ENCODE peak calls at places on chromosome 1, in nine cellular contexts. One of them, this sample, is unnamed.

GRCh38 chr1:236155399-236155767 is 13.0 kb downstream of the GPR137B start:
- DNase-seq in cardiac fibroblast: no peak
- DNase-seq in AG09309: no peak
- DNase-seq in IMR-90: no peak
- DNase-seq in dorsolateral prefrontal cortex: no peak
- DNase-seq in heart right ventricle: no peak
- DNase-seq in PC-3: no peak
- DNase-seq in prostate gland: no peak
- DNase-seq in mucosa of descending colon: no peak
- DNase-seq in this sample: no peak

GRCh38 chr1:12591267-12591938 is 26.6 kb downstream of the DHRS3 start:
- DNase-seq in PC-3: no peak
- DNase-seq in cardiac fibroblast: no peak
- DNase-seq in IMR-90: no peak
- DNase-seq in heart right ventricle: peak
- DNase-seq in mucosa of descending colon: no peak
- DNase-seq in AG09309: no peak
- DNase-seq in dorsolateral prefrontal cortex: no peak
- DNase-seq in prostate gland: peak
- DNase-seq in this sample: peak

GRCh38 chr1:215682232-215682631 is 115.1 kb downstream of the KCTD3 start:
- DNase-seq in dorsolateral prefrontal cortex: no peak
- DNase-seq in IMR-90: peak
- DNase-seq in PC-3: peak
- DNase-seq in AG09309: no peak
- DNase-seq in mucosa of descending colon: no peak
- DNase-seq in heart right ventricle: no peak
- DNase-seq in cardiac fibroblast: peak
- DNase-seq in prostate gland: no peak
- DNase-seq in this sample: no peak

GRCh38 chr1:236868625-236869467 is 73.8 kb downstream of the MTR start:
- DNase-seq in heart right ventricle: no peak
- DNase-seq in mucosa of descending colon: no peak
- DNase-seq in AG09309: peak
- DNase-seq in PC-3: peak
- DNase-seq in prostate gland: no peak
- DNase-seq in IMR-90: peak
- DNase-seq in dorsolateral prefrontal cortex: no peak
- DNase-seq in cardiac fibroblast: peak
- DNase-seq in this sample: peak

GRCh38 chr1:177741476-177741875 is 228.4 kb downstream of the SEC16B start:
- DNase-seq in dorsolateral prefrontal cortex: no peak
- DNase-seq in cardiac fibroblast: no peak
- DNase-seq in mucosa of descending colon: no peak
- DNase-seq in AG09309: no peak
- DNase-seq in IMR-90: no peak
- DNase-seq in PC-3: no peak
- DNase-seq in heart right ventricle: no peak
- DNase-seq in prostate gland: no peak
- DNase-seq in this sample: no peak

GRCh38 chr1:58762806-58763205 is 21.0 kb downstream of the JUN start:
- DNase-seq in IMR-90: peak
- DNase-seq in prostate gland: no peak
- DNase-seq in PC-3: peak
- DNase-seq in AG09309: no peak
- DNase-seq in mucosa of descending colon: no peak
- DNase-seq in cardiac fibroblast: peak
- DNase-seq in dorsolateral prefrontal cortex: no peak
- DNase-seq in heart right ventricle: no peak
- DNase-seq in this sample: peak

GRCh38 chr1:106498238-106498637 is 558.2 kb upstream of the PRMT6 start:
- DNase-seq in dorsolateral prefrontal cortex: no peak
- DNase-seq in PC-3: peak
- DNase-seq in prostate gland: no peak
- DNase-seq in heart right ventricle: no peak
- DNase-seq in IMR-90: no peak
- DNase-seq in AG09309: no peak
- DNase-seq in mucosa of descending colon: no peak
- DNase-seq in cardiac fibroblast: no peak
- DNase-seq in this sample: no peak

GRCh38 chr1:54834007-54834541 is 33.0 kb upstream of the TTC22 start:
- DNase-seq in PC-3: no peak
- DNase-seq in dorsolateral prefrontal cortex: no peak
- DNase-seq in cardiac fibroblast: no peak
- DNase-seq in heart right ventricle: no peak
- DNase-seq in prostate gland: no peak
- DNase-seq in IMR-90: no peak
- DNase-seq in AG09309: no peak
- DNase-seq in mucosa of descending colon: no peak
- DNase-seq in this sample: no peak

GRCh38 chr1:102902045-102902444 is 206.3 kb downstream of the COL11A1 start:
- DNase-seq in AG09309: no peak
- DNase-seq in cardiac fibroblast: peak
- DNase-seq in mucosa of descending colon: no peak
- DNase-seq in dorsolateral prefrontal cortex: no peak
- DNase-seq in heart right ventricle: no peak
- DNase-seq in IMR-90: peak
- DNase-seq in PC-3: no peak
- DNase-seq in prostate gland: no peak
- DNase-seq in this sample: peak

GRCh38 chr1:41355356-41355755 is 5.9 kb upstream of the FOXO6 start:
- DNase-seq in cardiac fibroblast: no peak
- DNase-seq in AG09309: no peak
- DNase-seq in dorsolateral prefrontal cortex: no peak
- DNase-seq in mucosa of descending colon: no peak
- DNase-seq in heart right ventricle: no peak
- DNase-seq in IMR-90: no peak
- DNase-seq in prostate gland: no peak
- DNase-seq in PC-3: no peak
- DNase-seq in this sample: no peak

GRCh38 chr1:1782399-1783221 is 4.3 kb upstream of the NADK start:
- DNase-seq in prostate gland: peak
- DNase-seq in cardiac fibroblast: peak
- DNase-seq in AG09309: peak
- DNase-seq in IMR-90: peak
- DNase-seq in mucosa of descending colon: peak
- DNase-seq in PC-3: peak
- DNase-seq in dorsolateral prefrontal cortex: no peak
- DNase-seq in heart right ventricle: peak
- DNase-seq in this sample: peak

GRCh38 chr1:205812271-205812877 is 624 bp downstream of the SLC41A1 start:
- DNase-seq in prostate gland: peak
- DNase-seq in AG09309: no peak
- DNase-seq in IMR-90: peak
- DNase-seq in dorsolateral prefrontal cortex: no peak
- DNase-seq in mucosa of descending colon: no peak
- DNase-seq in PC-3: peak
- DNase-seq in heart right ventricle: no peak
- DNase-seq in cardiac fibroblast: peak
- DNase-seq in this sample: no peak

GRCh38 chr1:113123737-113124136 is 50.7 kb downstream of the LRIG2 start:
- DNase-seq in prostate gland: no peak
- DNase-seq in cardiac fibroblast: peak
- DNase-seq in heart right ventricle: no peak
- DNase-seq in IMR-90: peak
- DNase-seq in dorsolateral prefrontal cortex: no peak
- DNase-seq in mucosa of descending colon: no peak
- DNase-seq in AG09309: no peak
- DNase-seq in PC-3: no peak
- DNase-seq in this sample: no peak

GRCh38 chr1:33719771-33720670 is 143.9 kb upstream of the HMGB4 start:
- DNase-seq in heart right ventricle: no peak
- DNase-seq in AG09309: peak
- DNase-seq in PC-3: no peak
- DNase-seq in mucosa of descending colon: no peak
- DNase-seq in cardiac fibroblast: no peak
- DNase-seq in dorsolateral prefrontal cortex: no peak
- DNase-seq in IMR-90: peak
- DNase-seq in prostate gland: peak
- DNase-seq in this sample: peak

GRCh38 chr1:235018161-235018560 is 110.5 kb downstream of the TOMM20 start:
- DNase-seq in PC-3: peak
- DNase-seq in AG09309: peak
- DNase-seq in cardiac fibroblast: peak
- DNase-seq in prostate gland: no peak
- DNase-seq in heart right ventricle: no peak
- DNase-seq in IMR-90: peak
- DNase-seq in dorsolateral prefrontal cortex: no peak
- DNase-seq in mucosa of descending colon: no peak
- DNase-seq in this sample: peak

GRCh38 chr1:116256875-116257823 is 115.9 kb upstream of the ATP1A1 start:
- DNase-seq in PC-3: no peak
- DNase-seq in mucosa of descending colon: peak
- DNase-seq in cardiac fibroblast: no peak
- DNase-seq in AG09309: no peak
- DNase-seq in IMR-90: no peak
- DNase-seq in prostate gland: no peak
- DNase-seq in heart right ventricle: no peak
- DNase-seq in dorsolateral prefrontal cortex: no peak
- DNase-seq in this sample: no peak

DNA sequence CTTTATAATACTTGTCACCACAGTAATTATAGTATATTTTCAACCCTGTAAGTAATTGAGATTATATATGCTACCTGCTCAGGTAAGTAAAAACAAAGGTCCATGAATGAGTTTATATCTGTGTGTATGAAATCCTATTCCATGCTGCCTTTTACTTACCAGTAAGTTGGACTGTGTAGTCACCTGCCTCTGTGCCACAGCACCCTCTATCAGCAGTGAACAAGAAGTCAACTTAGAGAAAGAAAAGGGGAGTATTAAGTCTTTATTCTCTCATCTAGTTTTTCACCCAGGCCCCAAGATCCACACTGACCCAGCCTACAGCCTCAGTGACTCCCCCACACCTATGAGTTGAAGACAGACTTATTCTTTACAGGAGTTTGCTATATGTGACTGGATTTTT is 36.9 kb upstream of the IFI16 start:
- DNase-seq in IMR-90: peak
- DNase-seq in AG09309: no peak
- DNase-seq in heart right ventricle: no peak
- DNase-seq in prostate gland: no peak
- DNase-seq in cardiac fibroblast: peak
- DNase-seq in PC-3: peak
- DNase-seq in mucosa of descending colon: no peak
- DNase-seq in dorsolateral prefrontal cortex: no peak
- DNase-seq in this sample: no peak
- TF ChIP-seq CTCF in IMR-90: no peak
- TF ChIP-seq CTCF in AG09309: no peak
- TF ChIP-seq CTCF in heart right ventricle: no peak
- TF ChIP-seq CTCF in prostate gland: no peak
- TF ChIP-seq CTCF in cardiac fibroblast: no peak
- TF ChIP-seq CTCF in PC-3: peak
- TF ChIP-seq CTCF in mucosa of descending colon: no peak
- TF ChIP-seq CTCF in dorsolateral prefrontal cortex: no peak
- TF ChIP-seq CTCF in this sample: no peak

DNA sequence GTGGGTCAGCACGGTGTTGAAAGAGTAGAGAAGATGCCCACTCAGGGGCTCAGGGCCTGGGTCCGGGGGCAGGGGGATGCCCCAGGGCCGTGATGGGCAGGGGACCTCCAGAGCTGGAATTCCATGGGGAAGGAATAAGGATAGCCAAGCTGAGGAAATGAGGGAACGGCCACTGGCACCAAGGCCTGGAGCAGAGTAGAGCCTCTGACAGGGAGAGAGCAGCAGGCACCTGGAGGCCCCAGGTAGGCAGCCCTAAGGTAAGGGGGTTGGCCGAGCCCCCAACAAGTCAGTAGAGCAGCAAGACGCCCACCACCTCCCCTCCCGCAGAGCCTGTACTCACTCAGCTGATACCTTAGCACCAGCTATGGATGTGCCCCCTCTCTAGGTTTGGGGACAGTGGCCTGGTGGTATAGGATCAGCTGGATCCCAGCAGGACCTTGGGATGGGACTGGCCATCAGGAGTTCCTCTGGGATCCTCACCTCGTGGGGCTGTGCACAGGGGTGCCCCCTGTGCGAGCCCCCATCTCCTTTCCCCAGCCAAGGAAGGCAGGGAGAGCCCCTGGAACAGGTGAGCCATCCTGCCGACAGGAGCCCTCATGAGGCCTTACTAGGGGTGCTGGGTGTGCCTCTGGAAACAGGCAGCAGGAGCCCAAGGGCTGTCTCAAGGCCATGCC is 21.0 kb upstream of the ARF1 start:
- DNase-seq in IMR-90: no peak
- DNase-seq in dorsolateral prefrontal cortex: no peak
- DNase-seq in AG09309: no peak
- DNase-seq in PC-3: no peak
- DNase-seq in heart right ventricle: no peak
- DNase-seq in mucosa of descending colon: peak
- DNase-seq in prostate gland: no peak
- DNase-seq in cardiac fibroblast: no peak
- DNase-seq in this sample: no peak
- H3K4me3 ChIP-seq in IMR-90: no peak
- H3K4me3 ChIP-seq in dorsolateral prefrontal cortex: no peak
- H3K4me3 ChIP-seq in AG09309: no peak
- H3K4me3 ChIP-seq in PC-3: no peak
- H3K4me3 ChIP-seq in heart right ventricle: no peak
- H3K4me3 ChIP-seq in mucosa of descending colon: no peak
- H3K4me3 ChIP-seq in prostate gland: no peak
- H3K4me3 ChIP-seq in cardiac fibroblast: no peak
- H3K4me3 ChIP-seq in this sample: no peak

GRCh38 chr1:31936278-31936965 is 1.7 kb downstream of the PTP4A2 start:
- DNase-seq in dorsolateral prefrontal cortex: no peak
- DNase-seq in IMR-90: peak
- DNase-seq in prostate gland: no peak
- DNase-seq in heart right ventricle: no peak
- DNase-seq in AG09309: no peak
- DNase-seq in PC-3: peak
- DNase-seq in mucosa of descending colon: no peak
- DNase-seq in cardiac fibroblast: peak
- DNase-seq in this sample: peak
- TF ChIP-seq CTCF in dorsolateral prefrontal cortex: no peak
- TF ChIP-seq CTCF in IMR-90: no peak
- TF ChIP-seq CTCF in prostate gland: no peak
- TF ChIP-seq CTCF in heart right ventricle: no peak
- TF ChIP-seq CTCF in AG09309: no peak
- TF ChIP-seq CTCF in PC-3: no peak
- TF ChIP-seq CTCF in mucosa of descending colon: no peak
- TF ChIP-seq CTCF in cardiac fibroblast: no peak
- TF ChIP-seq CTCF in this sample: no peak

DNA sequence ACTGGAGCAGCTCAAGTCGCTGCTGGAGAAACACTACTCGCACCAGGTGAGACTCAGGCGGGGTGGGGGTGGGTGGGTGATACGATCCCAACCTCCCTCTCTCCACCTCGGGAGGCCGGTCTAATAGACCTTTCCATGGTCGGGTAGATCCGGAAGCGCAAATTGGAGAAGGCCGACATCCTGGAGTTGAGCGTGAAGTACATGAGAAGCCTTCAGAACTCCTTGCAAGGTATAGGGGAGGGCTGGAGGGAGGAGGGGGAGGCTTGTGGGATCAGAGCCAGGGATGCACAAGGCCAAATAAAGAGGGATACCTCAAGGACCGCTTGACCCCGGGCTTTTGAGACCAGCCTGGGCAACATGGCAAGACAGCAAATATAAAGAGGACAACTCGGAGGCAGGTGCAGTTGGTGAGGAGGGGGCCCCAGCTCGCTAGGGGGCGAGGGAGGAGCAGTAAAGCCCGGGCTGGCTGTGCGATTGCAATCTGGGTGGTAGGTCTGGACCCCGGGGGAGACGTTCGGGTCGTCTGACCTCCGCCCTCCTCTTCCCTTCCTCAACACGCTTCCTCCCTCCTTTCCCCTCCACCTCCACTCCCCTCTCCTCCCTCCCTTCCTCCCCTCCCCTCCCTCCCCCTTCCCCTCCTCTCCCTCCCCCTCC is 549 bp downstream of the HES3 start:
- DNase-seq in PC-3: no peak
- DNase-seq in heart right ventricle: no peak
- DNase-seq in dorsolateral prefrontal cortex: no peak
- DNase-seq in IMR-90: no peak
- DNase-seq in prostate gland: no peak
- DNase-seq in cardiac fibroblast: no peak
- DNase-seq in AG09309: no peak
- DNase-seq in mucosa of descending colon: no peak
- DNase-seq in this sample: no peak
- H3K4me3 ChIP-seq in PC-3: no peak
- H3K4me3 ChIP-seq in heart right ventricle: no peak
- H3K4me3 ChIP-seq in dorsolateral prefrontal cortex: no peak
- H3K4me3 ChIP-seq in IMR-90: no peak
- H3K4me3 ChIP-seq in prostate gland: no peak
- H3K4me3 ChIP-seq in cardiac fibroblast: no peak
- H3K4me3 ChIP-seq in AG09309: no peak
- H3K4me3 ChIP-seq in mucosa of descending colon: no peak
- H3K4me3 ChIP-seq in this sample: no peak

This sample was measured in AG10803.